ENCODE peak calls at places on chromosomes 7 and 10, in nine cellular contexts. One of them, this sample, is unnamed.

GRCh38 chr10:44575601-44576380 is 190.9 kb upstream of the CXCL12 start:
- DNase-seq in astrocyte of the spinal cord: no peak
- DNase-seq in lung: peak; percentile 16
- DNase-seq in RPMI8226: no peak
- DNase-seq in BJ: no peak
- DNase-seq in SK-MEL-5: no peak
- DNase-seq in Calu3: no peak
- DNase-seq in CD8-positive, alpha-beta memory T cell: no peak
- DNase-seq in GM23248: no peak
- DNase-seq in this sample: no peak

GRCh38 chr10:44809652-44810051 is 101.5 kb upstream of the TMEM72 start:
- DNase-seq in CD8-positive, alpha-beta memory T cell: no peak
- DNase-seq in astrocyte of the spinal cord: peak; percentile 27
- DNase-seq in Calu3: no peak
- DNase-seq in GM23248: peak; percentile 59
- DNase-seq in RPMI8226: no peak
- DNase-seq in BJ: no peak
- DNase-seq in lung: no peak
- DNase-seq in SK-MEL-5: no peak
- DNase-seq in this sample: no peak

GRCh38 chr7:149817836-149818535 is 20.2 kb upstream of the ZNF862 start:
- DNase-seq in lung: no peak
- DNase-seq in SK-MEL-5: no peak
- DNase-seq in astrocyte of the spinal cord: no peak
- DNase-seq in Calu3: no peak
- DNase-seq in GM23248: no peak
- DNase-seq in BJ: no peak
- DNase-seq in CD8-positive, alpha-beta memory T cell: no peak
- DNase-seq in RPMI8226: no peak
- DNase-seq in this sample: no peak

GRCh38 chr10:116026315-116026714 is 246.7 kb downstream of the GFRA1 start:
- DNase-seq in SK-MEL-5: peak; percentile 47
- DNase-seq in Calu3: no peak
- DNase-seq in RPMI8226: no peak
- DNase-seq in GM23248: no peak
- DNase-seq in CD8-positive, alpha-beta memory T cell: no peak
- DNase-seq in lung: no peak
- DNase-seq in astrocyte of the spinal cord: no peak
- DNase-seq in BJ: no peak
- DNase-seq in this sample: no peak

GRCh38 chr7:103680161-103681144 is 234.4 kb upstream of the SLC26A5 start:
- DNase-seq in BJ: no peak
- DNase-seq in CD8-positive, alpha-beta memory T cell: no peak
- DNase-seq in lung: no peak
- DNase-seq in astrocyte of the spinal cord: no peak
- DNase-seq in RPMI8226: no peak
- DNase-seq in GM23248: no peak
- DNase-seq in SK-MEL-5: no peak
- DNase-seq in Calu3: no peak
- DNase-seq in this sample: no peak

GRCh38 chr7:618539-619355 is 99.1 kb upstream of the PDGFA start:
- DNase-seq in lung: no peak
- DNase-seq in CD8-positive, alpha-beta memory T cell: peak; percentile 85
- DNase-seq in Calu3: no peak
- DNase-seq in RPMI8226: no peak
- DNase-seq in BJ: no peak
- DNase-seq in astrocyte of the spinal cord: no peak
- DNase-seq in GM23248: no peak
- DNase-seq in SK-MEL-5: no peak
- DNase-seq in this sample: no peak

GRCh38 chr7:148588168-148588890 is 2.2 kb upstream of the C7orf33 start:
- DNase-seq in BJ: no peak
- DNase-seq in CD8-positive, alpha-beta memory T cell: no peak
- DNase-seq in GM23248: no peak
- DNase-seq in RPMI8226: no peak
- DNase-seq in Calu3: no peak
- DNase-seq in lung: no peak
- DNase-seq in astrocyte of the spinal cord: no peak
- DNase-seq in SK-MEL-5: no peak
- DNase-seq in this sample: peak; percentile 47

GRCh38 chr7:30678805-30679204 is 3.5 kb downstream of the CRHR2 start:
- DNase-seq in GM23248: no peak
- DNase-seq in BJ: no peak
- DNase-seq in CD8-positive, alpha-beta memory T cell: no peak
- DNase-seq in RPMI8226: no peak
- DNase-seq in Calu3: no peak
- DNase-seq in SK-MEL-5: no peak
- DNase-seq in astrocyte of the spinal cord: no peak
- DNase-seq in lung: no peak
- DNase-seq in this sample: no peak

GRCh38 chr10:77421576-77421975 is 216.0 kb downstream of the KCNMA1 start:
- DNase-seq in astrocyte of the spinal cord: no peak
- DNase-seq in BJ: no peak
- DNase-seq in GM23248: no peak
- DNase-seq in Calu3: no peak
- DNase-seq in lung: no peak
- DNase-seq in RPMI8226: no peak
- DNase-seq in CD8-positive, alpha-beta memory T cell: no peak
- DNase-seq in SK-MEL-5: no peak
- DNase-seq in this sample: peak; percentile 13

GRCh38 chr7:130013241-130013640 is 37.9 kb downstream of the ZC3HC1 start:
- DNase-seq in Calu3: no peak
- DNase-seq in astrocyte of the spinal cord: no peak
- DNase-seq in SK-MEL-5: no peak
- DNase-seq in RPMI8226: no peak
- DNase-seq in BJ: no peak
- DNase-seq in CD8-positive, alpha-beta memory T cell: no peak
- DNase-seq in GM23248: no peak
- DNase-seq in lung: no peak
- DNase-seq in this sample: no peak